ENCODE peak calls at places on chromosomes 7 and 10, in nine cellular contexts. F, V, T, K, R, J, W, S and O are unnamed samples.

GRCh38 chr10:103749779-103750178 is 105.6 kb downstream of the SH3PXD2A start:
- DNase-seq in F (no peak), V (no peak), T (no peak), K (no peak), R (no peak), J (no peak), W (no peak), S (no peak), O (no peak)

GRCh38 chr7:30162622-30163124 is 27.9 kb downstream of the MTURN start:
- DNase-seq in F (peak; percentile 61), V (peak; percentile 71), T (no peak), K (no peak), R (no peak), J (peak; percentile 59), W (peak; percentile 40), S (no peak), O (peak; percentile 70)

GRCh38 chr7:2019693-2020511 is 212.8 kb downstream of the MAD1L1 start:
- DNase-seq in F (peak; percentile 86), V (no peak), T (peak; percentile 88), K (peak; percentile 78), R (peak; percentile 93), J (peak; percentile 97), W (peak; percentile 96), S (no peak), O (peak; percentile 90)

GRCh38 chr10:37733822-37734221 is 123.6 kb downstream of the ZNF248 start:
- DNase-seq in F (no peak), V (no peak), T (no peak), K (no peak), R (no peak), J (no peak), W (no peak), S (no peak), O (no peak)

GRCh38 chr10:43250925-43251663 is 15.8 kb downstream of the RASGEF1A start:
- DNase-seq in F (no peak), V (no peak), T (no peak), K (peak; percentile 54), R (peak; percentile 62), J (no peak), W (no peak), S (peak; percentile 29), O (no peak)

GRCh38 chr10:117449636-117450035 is 74.4 kb upstream of the PDZD8 start:
- DNase-seq in F (no peak), V (no peak), T (no peak), K (no peak), R (no peak), J (no peak), W (no peak), S (no peak), O (peak; percentile 17)

GRCh38 chr7:388961-389701 is 99.2 kb downstream of the FOXL3 start:
- DNase-seq in F (no peak), V (no peak), T (no peak), K (peak; percentile 47), R (peak; percentile 66), J (no peak), W (no peak), S (peak; percentile 33), O (no peak)

GRCh38 chr7:109751241-109751640 is 1181.6 kb downstream of the DNAJB9 start:
- DNase-seq in F (no peak), V (no peak), T (no peak), K (no peak), R (no peak), J (peak; percentile 7), W (peak; percentile 11), S (no peak), O (peak; percentile 5)

GRCh38 chr7:97018775-97019535 is 5.7 kb downstream of the DLX5 start:
- DNase-seq in F (no peak), V (no peak), T (no peak), K (no peak), R (no peak), J (no peak), W (no peak), S (no peak), O (no peak)

GRCh38 chr7:131072505-131073091 is 255.1 kb upstream of the MKLN1 start:
- DNase-seq in F (peak; percentile 60), V (no peak), T (no peak), K (no peak), R (no peak), J (peak; percentile 34), W (peak; percentile 40), S (no peak), O (peak; percentile 50)

GRCh38 chr10:58209669-58210068 is 58.0 kb downstream of the IPMK start:
- DNase-seq in F (peak; percentile 18), V (no peak), T (no peak), K (no peak), R (no peak), J (peak; percentile 11), W (peak; percentile 9), S (no peak), O (peak; percentile 49)

GRCh38 chr7:46738165-46738564 is 817.1 kb upstream of the IGFBP3 start:
- DNase-seq in F (no peak), V (no peak), T (no peak), K (no peak), R (no peak), J (peak; percentile 69), W (peak; percentile 42), S (no peak), O (no peak)

GRCh38 chr10:88901610-88902327 is 21.7 kb downstream of the STAMBPL1 start:
- DNase-seq in F (no peak), V (no peak), T (no peak), K (no peak), R (no peak), J (peak; percentile 80), W (no peak), S (no peak), O (no peak)

GRCh38 chr10:129922598-129923123 is 41.4 kb downstream of the EBF3 start:
- DNase-seq in F (no peak), V (no peak), T (no peak), K (no peak), R (no peak), J (no peak), W (no peak), S (no peak), O (no peak)

GRCh38 chr10:61992059-61992460 is 90.6 kb downstream of the ARID5B start:
- DNase-seq in F (peak; percentile 81), V (no peak), T (no peak), K (peak; percentile 78), R (no peak), J (peak; percentile 34), W (peak; percentile 72), S (no peak), O (peak; percentile 81)

GRCh38 chr7:20408467-20408826 is 77.7 kb downstream of the ITGB8 start:
- DNase-seq in F (peak; percentile 85), V (peak; percentile 76), T (no peak), K (no peak), R (no peak), J (peak; percentile 19), W (peak; percentile 60), S (no peak), O (peak; percentile 41)

GRCh38 chr10:126227762-126228134 is 160.5 kb downstream of the ADAM12 start:
- DNase-seq in F (no peak), V (peak; percentile 43), T (no peak), K (no peak), R (no peak), J (peak; percentile 75), W (peak; percentile 51), S (no peak), O (peak; percentile 79)

GRCh38 chr10:124534231-124534798 is 72.7 kb downstream of the LHPP start:
- DNase-seq in F (peak; percentile 48), V (no peak), T (no peak), K (no peak), R (no peak), J (no peak), W (peak; percentile 50), S (no peak), O (peak; percentile 65)
- TF ChIP-seq CTCF in F (peak; percentile 39), V (no peak), T (peak; percentile 13), K (no peak), R (no peak), J (peak; percentile 20), W (no peak), S (no peak), O (peak; percentile 79)

DNA sequence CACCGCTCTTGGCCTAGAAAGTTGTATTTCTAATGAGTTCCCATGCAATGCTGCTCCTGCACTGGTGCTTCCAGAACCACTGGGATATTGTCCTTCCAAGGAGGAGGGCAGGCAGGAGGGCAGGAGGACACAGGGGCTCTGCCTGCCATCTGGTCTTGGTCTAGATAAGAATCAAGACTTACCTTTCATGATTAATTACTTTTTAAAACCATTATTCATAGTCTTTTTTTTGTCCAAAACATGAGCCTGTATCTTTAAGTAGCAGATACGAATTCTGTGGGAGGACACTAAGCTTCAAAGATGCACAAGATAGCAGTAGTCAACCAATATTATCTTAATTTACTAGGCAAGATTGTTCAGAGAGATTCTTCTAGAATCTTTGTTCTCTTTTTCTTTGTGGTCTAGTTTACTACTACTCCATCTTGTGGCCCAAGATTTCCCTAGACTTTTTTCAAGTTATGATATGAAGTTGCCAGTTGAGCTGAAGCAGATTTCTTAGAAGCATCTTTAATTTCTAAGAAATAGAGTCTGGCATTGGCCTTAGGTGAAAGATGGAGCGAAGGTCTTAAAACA is 57.6 kb downstream of the RBM33 start:
- DNase-seq in F (peak; percentile 19), V (no peak), T (no peak), K (no peak), R (no peak), J (no peak), W (peak; percentile 14), S (no peak), O (peak; percentile 32)
- TF ChIP-seq CTCF in F (peak; percentile 26), V (no peak), T (peak; percentile 17), K (no peak), R (no peak), J (no peak), W (no peak), S (no peak), O (no peak)

DNA sequence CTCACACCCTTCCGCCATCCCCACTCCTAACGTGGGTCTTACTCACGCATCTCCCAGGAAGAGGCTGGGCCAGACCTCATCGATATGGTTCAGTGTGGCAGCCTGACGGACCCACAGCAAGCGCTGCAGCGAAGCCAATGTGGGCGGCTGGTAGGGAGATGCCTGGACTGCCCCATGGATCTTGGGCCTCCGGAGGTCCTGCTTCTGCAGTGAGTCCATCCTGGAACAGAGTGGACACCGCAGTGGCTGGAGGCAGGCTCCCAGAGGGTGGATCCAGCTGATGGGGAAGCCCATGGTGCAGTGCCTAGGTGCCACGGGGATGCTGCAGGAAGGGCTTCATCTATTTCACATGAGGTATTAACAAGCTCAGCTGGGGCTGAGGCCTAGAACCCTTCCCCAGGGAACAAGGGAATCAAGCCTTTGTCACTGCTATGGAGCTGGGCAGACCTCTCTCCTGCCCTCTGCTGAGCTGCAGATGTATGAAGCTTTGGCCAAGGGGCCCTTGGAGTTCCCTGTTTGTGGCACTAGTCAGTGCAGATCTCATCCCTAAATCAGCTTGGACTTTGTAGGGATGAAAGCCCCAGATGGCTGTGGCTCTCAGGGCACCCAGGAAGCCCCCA is 13.7 kb upstream of the SAMD8 start:
- DNase-seq in F (peak; percentile 46), V (no peak), T (no peak), K (no peak), R (no peak), J (peak; percentile 26), W (peak; percentile 40), S (no peak), O (peak; percentile 34)
- TF ChIP-seq CTCF in F (peak; percentile 38), V (no peak), T (peak; percentile 59), K (no peak), R (no peak), J (peak; percentile 39), W (peak; percentile 46), S (no peak), O (peak; percentile 56)

DNA sequence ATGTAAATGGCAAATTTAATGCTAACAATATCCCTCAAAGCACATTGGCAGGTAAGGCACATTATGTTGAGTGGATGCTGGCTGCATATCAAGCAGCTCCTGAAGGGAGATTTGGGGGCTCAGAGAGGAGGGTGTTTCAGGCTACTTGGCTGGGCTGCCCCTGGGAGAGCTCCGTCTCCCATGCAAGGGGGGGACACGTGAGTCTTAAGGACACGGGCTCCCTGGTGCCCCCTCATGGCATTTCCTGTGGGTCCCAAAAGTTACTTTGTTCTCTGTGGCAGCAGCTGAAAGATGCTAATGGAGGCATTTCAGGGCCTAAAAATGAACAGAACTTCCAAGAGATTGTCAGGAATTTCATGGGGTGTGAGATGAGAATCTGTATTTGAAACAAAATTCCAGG is 143.3 kb downstream of the HERPUD2 start:
- DNase-seq in F (no peak), V (no peak), T (no peak), K (peak; percentile 4), R (no peak), J (no peak), W (no peak), S (peak; percentile 19), O (no peak)
- TF ChIP-seq CTCF in F (no peak), V (no peak), T (no peak), K (no peak), R (no peak), J (no peak), W (no peak), S (no peak), O (no peak)